ENCODE peak calls at places on chromosomes 12 and 14, in nine cellular contexts. One of them, this sample, is unnamed. For H3K36me3, the result is how much of the 10 kb centered on the place peaks cover.

GRCh38 chr12:24750263-24750662 is 198.6 kb downstream of the BCAT1 start:
- DNase-seq in HCT116: no peak
- DNase-seq in esophagus squamous epithelium: no peak
- DNase-seq in suprapubic skin: no peak
- DNase-seq in prostate gland: no peak
- DNase-seq in right lobe of liver: no peak
- DNase-seq in HepG2: peak
- DNase-seq in tibial nerve: no peak
- DNase-seq in esophagus muscularis mucosa: no peak
- DNase-seq in this sample: no peak

GRCh38 chr12:68106160-68106559 is 53.4 kb downstream of the IFNG start:
- DNase-seq in HCT116: peak
- DNase-seq in esophagus squamous epithelium: no peak
- DNase-seq in suprapubic skin: no peak
- DNase-seq in prostate gland: no peak
- DNase-seq in right lobe of liver: no peak
- DNase-seq in HepG2: no peak
- DNase-seq in tibial nerve: no peak
- DNase-seq in esophagus muscularis mucosa: no peak
- DNase-seq in this sample: no peak

GRCh38 chr14:23577004-23577681 is 1.4 kb downstream of the JPH4 start:
- DNase-seq in HCT116: no peak
- DNase-seq in esophagus squamous epithelium: no peak
- DNase-seq in suprapubic skin: peak
- DNase-seq in prostate gland: no peak
- DNase-seq in right lobe of liver: no peak
- DNase-seq in HepG2: no peak
- DNase-seq in tibial nerve: no peak
- DNase-seq in esophagus muscularis mucosa: no peak
- DNase-seq in this sample: peak

GRCh38 chr14:49051328-49052060 is 534.7 kb downstream of the RPS29 start:
- DNase-seq in HCT116: no peak
- DNase-seq in esophagus squamous epithelium: no peak
- DNase-seq in suprapubic skin: no peak
- DNase-seq in prostate gland: no peak
- DNase-seq in right lobe of liver: no peak
- DNase-seq in HepG2: no peak
- DNase-seq in tibial nerve: no peak
- DNase-seq in esophagus muscularis mucosa: no peak
- DNase-seq in this sample: no peak

GRCh38 chr12:112907415-112908157 is 824 bp downstream of the OAS1 start:
- DNase-seq in HCT116: no peak
- DNase-seq in esophagus squamous epithelium: no peak
- DNase-seq in suprapubic skin: no peak
- DNase-seq in prostate gland: no peak
- DNase-seq in right lobe of liver: no peak
- DNase-seq in HepG2: no peak
- DNase-seq in tibial nerve: no peak
- DNase-seq in esophagus muscularis mucosa: no peak
- DNase-seq in this sample: peak

GRCh38 chr14:32980887-32981501 is 42.3 kb downstream of the NPAS3 start:
- DNase-seq in HCT116: no peak
- DNase-seq in esophagus squamous epithelium: no peak
- DNase-seq in suprapubic skin: no peak
- DNase-seq in prostate gland: no peak
- DNase-seq in right lobe of liver: no peak
- DNase-seq in HepG2: no peak
- DNase-seq in tibial nerve: no peak
- DNase-seq in esophagus muscularis mucosa: no peak
- DNase-seq in this sample: no peak

GRCh38 chr14:36426113-36426512 is 93.9 kb downstream of the NKX2-1 start:
- DNase-seq in HCT116: no peak
- DNase-seq in esophagus squamous epithelium: no peak
- DNase-seq in suprapubic skin: no peak
- DNase-seq in prostate gland: no peak
- DNase-seq in right lobe of liver: no peak
- DNase-seq in HepG2: no peak
- DNase-seq in tibial nerve: no peak
- DNase-seq in esophagus muscularis mucosa: no peak
- DNase-seq in this sample: no peak

GRCh38 chr12:12007001-12007712 is 63.6 kb upstream of the BCL2L14 start:
- DNase-seq in HCT116: no peak
- DNase-seq in esophagus squamous epithelium: no peak
- DNase-seq in suprapubic skin: no peak
- DNase-seq in prostate gland: no peak
- DNase-seq in right lobe of liver: no peak
- DNase-seq in HepG2: no peak
- DNase-seq in tibial nerve: no peak
- DNase-seq in esophagus muscularis mucosa: no peak
- DNase-seq in this sample: no peak

GRCh38 chr12:88036368-88036965 is 7.3 kb upstream of the C12orf50 start:
- DNase-seq in HCT116: no peak
- DNase-seq in esophagus squamous epithelium: no peak
- DNase-seq in suprapubic skin: no peak
- DNase-seq in prostate gland: no peak
- DNase-seq in right lobe of liver: no peak
- DNase-seq in HepG2: no peak
- DNase-seq in tibial nerve: no peak
- DNase-seq in esophagus muscularis mucosa: no peak
- DNase-seq in this sample: no peak

GRCh38 chr12:14873440-14874185 is 12.0 kb downstream of the MGP start:
- DNase-seq in HCT116: no peak
- DNase-seq in esophagus squamous epithelium: no peak
- DNase-seq in suprapubic skin: no peak
- DNase-seq in prostate gland: no peak
- DNase-seq in right lobe of liver: no peak
- DNase-seq in HepG2: no peak
- DNase-seq in tibial nerve: no peak
- DNase-seq in esophagus muscularis mucosa: no peak
- DNase-seq in this sample: no peak

GRCh38 chr12:75452675-75453330 is 27.8 kb upstream of the GLIPR1 start:
- DNase-seq in HCT116: no peak
- DNase-seq in esophagus squamous epithelium: no peak
- DNase-seq in suprapubic skin: no peak
- DNase-seq in prostate gland: no peak
- DNase-seq in right lobe of liver: no peak
- DNase-seq in HepG2: no peak
- DNase-seq in tibial nerve: no peak
- DNase-seq in esophagus muscularis mucosa: no peak
- DNase-seq in this sample: no peak

GRCh38 chr14:88879016-88879415 is 54.6 kb downstream of the TTC8 start:
- DNase-seq in HCT116: no peak
- DNase-seq in esophagus squamous epithelium: no peak
- DNase-seq in suprapubic skin: no peak
- DNase-seq in prostate gland: no peak
- DNase-seq in right lobe of liver: no peak
- DNase-seq in HepG2: no peak
- DNase-seq in tibial nerve: no peak
- DNase-seq in esophagus muscularis mucosa: no peak
- DNase-seq in this sample: no peak

GRCh38 chr12:100154472-100155247 is 12.0 kb upstream of the BLTP3B start:
- DNase-seq in HCT116: peak
- DNase-seq in esophagus squamous epithelium: no peak
- DNase-seq in suprapubic skin: peak
- DNase-seq in prostate gland: peak
- DNase-seq in right lobe of liver: peak
- DNase-seq in HepG2: peak
- DNase-seq in tibial nerve: peak
- DNase-seq in esophagus muscularis mucosa: peak
- DNase-seq in this sample: no peak

GRCh38 chr12:52060498-52061177 is 9.1 kb upstream of the ATG101 start:
- DNase-seq in HCT116: no peak
- DNase-seq in esophagus squamous epithelium: no peak
- DNase-seq in suprapubic skin: no peak
- DNase-seq in prostate gland: no peak
- DNase-seq in right lobe of liver: no peak
- DNase-seq in HepG2: no peak
- DNase-seq in tibial nerve: no peak
- DNase-seq in esophagus muscularis mucosa: no peak
- DNase-seq in this sample: no peak

GRCh38 chr14:59787045-59787674 is 83.4 kb downstream of the RTN1 start:
- DNase-seq in HCT116: no peak
- DNase-seq in esophagus squamous epithelium: no peak
- DNase-seq in suprapubic skin: no peak
- DNase-seq in prostate gland: no peak
- DNase-seq in right lobe of liver: no peak
- DNase-seq in HepG2: no peak
- DNase-seq in tibial nerve: no peak
- DNase-seq in esophagus muscularis mucosa: no peak
- DNase-seq in this sample: no peak

GRCh38 chr14:67557118-67557517 is 24.0 kb downstream of the PLEKHH1 start:
- DNase-seq in HCT116: no peak
- DNase-seq in esophagus squamous epithelium: no peak
- DNase-seq in suprapubic skin: no peak
- DNase-seq in prostate gland: no peak
- DNase-seq in right lobe of liver: no peak
- DNase-seq in HepG2: peak
- DNase-seq in tibial nerve: no peak
- DNase-seq in esophagus muscularis mucosa: no peak
- DNase-seq in this sample: no peak

GRCh38 chr14:93994919-93995682 is 2.0 kb upstream of the CCDC197 start:
- DNase-seq in HCT116: no peak
- DNase-seq in esophagus squamous epithelium: no peak
- DNase-seq in suprapubic skin: no peak
- DNase-seq in prostate gland: no peak
- DNase-seq in right lobe of liver: no peak
- DNase-seq in HepG2: no peak
- DNase-seq in tibial nerve: no peak
- DNase-seq in esophagus muscularis mucosa: no peak
- DNase-seq in this sample: no peak

GRCh38 chr14:102817318-102817717 is 40.1 kb downstream of the TRAF3 start:
- DNase-seq in HCT116: no peak
- DNase-seq in esophagus squamous epithelium: no peak
- DNase-seq in suprapubic skin: no peak
- DNase-seq in prostate gland: no peak
- DNase-seq in right lobe of liver: no peak
- DNase-seq in HepG2: no peak
- DNase-seq in tibial nerve: no peak
- DNase-seq in esophagus muscularis mucosa: no peak
- DNase-seq in this sample: no peak

GRCh38 chr12:114166360-114166759 is 200.2 kb upstream of the RBM19 start:
- DNase-seq in HCT116: peak
- DNase-seq in esophagus squamous epithelium: no peak
- DNase-seq in suprapubic skin: no peak
- DNase-seq in prostate gland: no peak
- DNase-seq in right lobe of liver: no peak
- DNase-seq in HepG2: peak
- DNase-seq in tibial nerve: no peak
- DNase-seq in esophagus muscularis mucosa: no peak
- DNase-seq in this sample: no peak

GRCh38 chr12:4664111-4664510 is 15.2 kb downstream of the NDUFA9 start:
- DNase-seq in HCT116: no peak
- DNase-seq in esophagus squamous epithelium: no peak
- DNase-seq in suprapubic skin: no peak
- DNase-seq in prostate gland: no peak
- DNase-seq in right lobe of liver: no peak
- DNase-seq in HepG2: no peak
- DNase-seq in tibial nerve: no peak
- DNase-seq in esophagus muscularis mucosa: no peak
- DNase-seq in this sample: no peak
- H3K27ac ChIP-seq in HCT116: no peak
- H3K27ac ChIP-seq in esophagus squamous epithelium: no peak
- H3K27ac ChIP-seq in suprapubic skin: no peak
- H3K27ac ChIP-seq in prostate gland: no peak
- H3K27ac ChIP-seq in right lobe of liver: no peak
- H3K27ac ChIP-seq in HepG2: no peak
- H3K27ac ChIP-seq in tibial nerve: no peak
- H3K27ac ChIP-seq in esophagus muscularis mucosa: no peak
- H3K27ac ChIP-seq in this sample: no peak

DNA sequence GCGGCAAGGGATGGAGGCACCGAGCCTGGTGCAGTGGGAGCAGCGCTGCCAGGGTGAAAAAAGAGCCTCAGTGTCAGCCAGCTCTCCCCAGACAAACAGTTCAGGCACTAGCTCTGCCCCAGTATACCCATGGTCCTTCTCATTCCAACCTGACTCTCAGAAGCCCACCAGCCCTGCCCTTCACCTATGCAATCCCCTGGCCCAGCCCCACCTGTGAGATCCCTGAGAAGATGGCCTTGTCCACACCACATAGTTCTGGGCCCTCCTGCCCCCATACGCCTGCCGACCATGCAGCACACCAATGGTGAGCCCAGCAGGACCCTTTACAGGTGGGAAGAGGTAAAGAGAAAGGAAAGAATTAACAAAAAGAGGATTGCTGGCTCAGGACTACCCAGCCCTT is 6.5 kb downstream of the KMT2D start:
- DNase-seq in HCT116: no peak
- DNase-seq in esophagus squamous epithelium: no peak
- DNase-seq in suprapubic skin: no peak
- DNase-seq in prostate gland: no peak
- DNase-seq in right lobe of liver: no peak
- DNase-seq in HepG2: no peak
- DNase-seq in tibial nerve: no peak
- DNase-seq in esophagus muscularis mucosa: no peak
- DNase-seq in this sample: no peak
- H3K36me3 ChIP-seq in HCT116: half or more
- H3K36me3 ChIP-seq in esophagus squamous epithelium: under half
- H3K36me3 ChIP-seq in suprapubic skin: half or more
- H3K36me3 ChIP-seq in prostate gland: under half
- H3K36me3 ChIP-seq in right lobe of liver: half or more
- H3K36me3 ChIP-seq in HepG2: under half
- H3K36me3 ChIP-seq in tibial nerve: half or more
- H3K36me3 ChIP-seq in esophagus muscularis mucosa: half or more
- H3K36me3 ChIP-seq in this sample: half or more

GRCh38 chr14:58637391-58638230 is at the start of gene DACT1:
- DNase-seq in HCT116: no peak
- DNase-seq in esophagus squamous epithelium: no peak
- DNase-seq in suprapubic skin: no peak
- DNase-seq in prostate gland: peak
- DNase-seq in right lobe of liver: peak
- DNase-seq in HepG2: no peak
- DNase-seq in tibial nerve: no peak
- DNase-seq in esophagus muscularis mucosa: peak
- DNase-seq in this sample: no peak
- TF ChIP-seq POLR2A in HCT116: no peak
- TF ChIP-seq POLR2A in esophagus squamous epithelium: peak
- TF ChIP-seq POLR2A in suprapubic skin: no peak
- TF ChIP-seq POLR2A in prostate gland: no peak
- TF ChIP-seq POLR2A in right lobe of liver: peak
- TF ChIP-seq POLR2A in HepG2: no peak
- TF ChIP-seq POLR2A in tibial nerve: peak
- TF ChIP-seq POLR2A in esophagus muscularis mucosa: no peak
- TF ChIP-seq POLR2A in this sample: no peak

DNA sequence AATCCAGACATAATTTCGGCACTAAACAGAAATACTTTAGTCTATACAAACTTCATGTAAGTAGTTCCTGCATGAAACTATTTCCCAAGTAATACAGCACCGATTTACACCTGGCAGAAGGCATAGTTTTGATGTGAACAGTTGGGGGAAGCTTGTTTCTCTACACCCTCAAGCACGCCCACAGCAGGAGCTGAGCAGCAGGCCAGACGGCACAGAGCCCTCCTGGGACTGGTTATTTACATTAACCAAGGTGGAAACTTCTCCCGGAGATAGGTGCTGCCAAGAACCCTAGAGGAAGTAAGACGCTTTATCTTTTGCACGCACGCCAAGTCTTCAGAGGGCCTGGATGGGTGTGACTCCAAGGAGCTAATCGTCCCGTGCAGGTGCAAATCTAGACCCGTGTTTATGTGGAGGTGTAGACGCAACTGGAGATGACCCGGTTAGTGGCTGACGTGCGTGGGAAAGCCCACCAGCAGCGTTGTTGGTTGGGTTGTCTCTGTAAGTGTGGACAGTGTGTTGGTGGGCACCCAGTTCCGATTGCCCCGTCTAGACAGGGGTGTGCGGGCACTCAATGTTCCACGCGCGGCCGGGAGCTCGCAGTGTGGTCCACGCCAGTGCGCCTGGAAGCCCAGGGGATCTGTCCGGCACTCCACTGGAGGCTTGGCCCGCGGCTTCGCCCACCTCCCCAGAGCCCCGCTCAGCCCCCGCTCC is 767 bp upstream of the TCP11L2 start:
- DNase-seq in HCT116: no peak
- DNase-seq in esophagus squamous epithelium: peak
- DNase-seq in suprapubic skin: no peak
- DNase-seq in prostate gland: peak
- DNase-seq in right lobe of liver: peak
- DNase-seq in HepG2: no peak
- DNase-seq in tibial nerve: peak
- DNase-seq in esophagus muscularis mucosa: peak
- DNase-seq in this sample: no peak
- H3K27ac ChIP-seq in HCT116: peak
- H3K27ac ChIP-seq in esophagus squamous epithelium: peak
- H3K27ac ChIP-seq in suprapubic skin: peak
- H3K27ac ChIP-seq in prostate gland: peak
- H3K27ac ChIP-seq in right lobe of liver: peak
- H3K27ac ChIP-seq in HepG2: peak
- H3K27ac ChIP-seq in tibial nerve: peak
- H3K27ac ChIP-seq in esophagus muscularis mucosa: peak
- H3K27ac ChIP-seq in this sample: peak